ENCODE peak calls at places on chromosome 2, in five cellular contexts. One of them, this sample, is unnamed.

GRCh38 chr2:164920430-164920829 is 34.9 kb downstream of the SLC38A11 start:
- DNase-seq in memory B cell: no peak
- DNase-seq in activated CD8-positive, alpha-beta memory T cell treated with anti-CD3 and anti-CD28 coated beads, Interleukin-2, amount 50 U/mL, for 48 hours: no peak
- DNase-seq in AG08396: peak; percentile 60
- DNase-seq in A549: peak; percentile 57
- DNase-seq in this sample: no peak

GRCh38 chr2:110866496-110866895 is 134.1 kb downstream of the ACOXL start:
- DNase-seq in memory B cell: no peak
- DNase-seq in activated CD8-positive, alpha-beta memory T cell treated with anti-CD3 and anti-CD28 coated beads, Interleukin-2, amount 50 U/mL, for 48 hours: peak; percentile 79
- DNase-seq in AG08396: no peak
- DNase-seq in A549: no peak
- DNase-seq in this sample: no peak

GRCh38 chr2:159326569-159327255 is 40.2 kb upstream of the WDSUB1 start:
- DNase-seq in memory B cell: no peak
- DNase-seq in A549: no peak
- DNase-seq in activated CD8-positive, alpha-beta memory T cell treated with anti-CD3 and anti-CD28 coated beads, Interleukin-2, amount 50 U/mL, for 48 hours: no peak
- DNase-seq in AG08396: peak; percentile 3
- DNase-seq in this sample: no peak

GRCh38 chr2:181810823-181811695 is 80.5 kb upstream of the ITPRID2 start:
- DNase-seq in AG08396: peak; percentile 23
- DNase-seq in activated CD8-positive, alpha-beta memory T cell treated with anti-CD3 and anti-CD28 coated beads, Interleukin-2, amount 50 U/mL, for 48 hours: no peak
- DNase-seq in A549: peak; percentile 68
- DNase-seq in memory B cell: no peak
- DNase-seq in this sample: no peak

GRCh38 chr2:79669714-79670113 is 156.9 kb downstream of the CTNNA2 start:
- DNase-seq in AG08396: no peak
- DNase-seq in memory B cell: no peak
- DNase-seq in A549: no peak
- DNase-seq in activated CD8-positive, alpha-beta memory T cell treated with anti-CD3 and anti-CD28 coated beads, Interleukin-2, amount 50 U/mL, for 48 hours: no peak
- DNase-seq in this sample: no peak

GRCh38 chr2:9249036-9249800 is 42.6 kb downstream of the ASAP2 start:
- DNase-seq in activated CD8-positive, alpha-beta memory T cell treated with anti-CD3 and anti-CD28 coated beads, Interleukin-2, amount 50 U/mL, for 48 hours: no peak
- DNase-seq in A549: no peak
- DNase-seq in AG08396: no peak
- DNase-seq in memory B cell: no peak
- DNase-seq in this sample: no peak

GRCh38 chr2:138155304-138155703 is 191.0 kb downstream of the HNMT start:
- DNase-seq in activated CD8-positive, alpha-beta memory T cell treated with anti-CD3 and anti-CD28 coated beads, Interleukin-2, amount 50 U/mL, for 48 hours: no peak
- DNase-seq in AG08396: no peak
- DNase-seq in memory B cell: no peak
- DNase-seq in A549: no peak
- DNase-seq in this sample: no peak

GRCh38 chr2:101999122-101999789 is 7.5 kb downstream of the IL1R2 start:
- DNase-seq in memory B cell: no peak
- DNase-seq in AG08396: no peak
- DNase-seq in activated CD8-positive, alpha-beta memory T cell treated with anti-CD3 and anti-CD28 coated beads, Interleukin-2, amount 50 U/mL, for 48 hours: peak; percentile 75
- DNase-seq in A549: peak; percentile 33
- DNase-seq in this sample: no peak

GRCh38 chr2:120722211-120722602 is 13.5 kb upstream of the GLI2 start:
- DNase-seq in A549: no peak
- DNase-seq in memory B cell: no peak
- DNase-seq in activated CD8-positive, alpha-beta memory T cell treated with anti-CD3 and anti-CD28 coated beads, Interleukin-2, amount 50 U/mL, for 48 hours: no peak
- DNase-seq in AG08396: no peak
- DNase-seq in this sample: no peak

GRCh38 chr2:169050476-169051240 is 18.7 kb upstream of the DHRS9 start:
- DNase-seq in memory B cell: no peak
- DNase-seq in AG08396: no peak
- DNase-seq in A549: peak; percentile 21
- DNase-seq in activated CD8-positive, alpha-beta memory T cell treated with anti-CD3 and anti-CD28 coated beads, Interleukin-2, amount 50 U/mL, for 48 hours: no peak
- DNase-seq in this sample: no peak

GRCh38 chr2:214774108-214774507 is 35.4 kb downstream of the BARD1 start:
- DNase-seq in AG08396: peak; percentile 11
- DNase-seq in memory B cell: no peak
- DNase-seq in activated CD8-positive, alpha-beta memory T cell treated with anti-CD3 and anti-CD28 coated beads, Interleukin-2, amount 50 U/mL, for 48 hours: no peak
- DNase-seq in A549: no peak
- DNase-seq in this sample: no peak

GRCh38 chr2:32627441-32627900 is 379 bp upstream of the TTC27 start:
- DNase-seq in memory B cell: peak; percentile 1
- DNase-seq in A549: peak; percentile 14
- DNase-seq in AG08396: peak; percentile 43
- DNase-seq in activated CD8-positive, alpha-beta memory T cell treated with anti-CD3 and anti-CD28 coated beads, Interleukin-2, amount 50 U/mL, for 48 hours: no peak
- DNase-seq in this sample: peak; percentile 78

GRCh38 chr2:214203744-214204289 is 207.0 kb upstream of the VWC2L start:
- DNase-seq in A549: no peak
- DNase-seq in AG08396: no peak
- DNase-seq in memory B cell: no peak
- DNase-seq in activated CD8-positive, alpha-beta memory T cell treated with anti-CD3 and anti-CD28 coated beads, Interleukin-2, amount 50 U/mL, for 48 hours: no peak
- DNase-seq in this sample: no peak

GRCh38 chr2:132415256-132416079 is 1.1 kb upstream of the GPR39 start:
- DNase-seq in activated CD8-positive, alpha-beta memory T cell treated with anti-CD3 and anti-CD28 coated beads, Interleukin-2, amount 50 U/mL, for 48 hours: no peak
- DNase-seq in AG08396: no peak
- DNase-seq in memory B cell: no peak
- DNase-seq in A549: peak; percentile 21
- DNase-seq in this sample: no peak

GRCh38 chr2:55620123-55620779 is 2.8 kb upstream of the PPP4R3B start:
- DNase-seq in activated CD8-positive, alpha-beta memory T cell treated with anti-CD3 and anti-CD28 coated beads, Interleukin-2, amount 50 U/mL, for 48 hours: peak; percentile 56
- DNase-seq in AG08396: no peak
- DNase-seq in memory B cell: no peak
- DNase-seq in A549: no peak
- DNase-seq in this sample: no peak

GRCh38 chr2:196987654-196988364 is 61.3 kb upstream of the PGAP1 start:
- DNase-seq in AG08396: peak; percentile 73
- DNase-seq in activated CD8-positive, alpha-beta memory T cell treated with anti-CD3 and anti-CD28 coated beads, Interleukin-2, amount 50 U/mL, for 48 hours: no peak
- DNase-seq in memory B cell: no peak
- DNase-seq in A549: peak; percentile 67
- DNase-seq in this sample: no peak

GRCh38 chr2:164843346-164843841 is 1.8 kb upstream of the COBLL1 start:
- DNase-seq in AG08396: peak; percentile 12
- DNase-seq in activated CD8-positive, alpha-beta memory T cell treated with anti-CD3 and anti-CD28 coated beads, Interleukin-2, amount 50 U/mL, for 48 hours: no peak
- DNase-seq in A549: no peak
- DNase-seq in memory B cell: no peak
- DNase-seq in this sample: no peak

GRCh38 chr2:35220471-35220870 is 1135.1 kb upstream of the CRIM1 start:
- DNase-seq in AG08396: no peak
- DNase-seq in activated CD8-positive, alpha-beta memory T cell treated with anti-CD3 and anti-CD28 coated beads, Interleukin-2, amount 50 U/mL, for 48 hours: no peak
- DNase-seq in A549: no peak
- DNase-seq in memory B cell: no peak
- DNase-seq in this sample: no peak